ENCODE peak calls at places on chromosomes 2 and 18, in five cellular contexts. I is AG04450; S is effector memory CD4-positive, alpha-beta T cell; F is prostate gland; H is fibroblast of mammary gland. Q is an unnamed sample.

GRCh38 chr2:74037379-74037860 is 52.7 kb downstream of the TET3 start:
- DNase-seq in I (peak), S (no peak), F (no peak), H (peak), Q (no peak)

GRCh38 chr2:236731767-236732580 is 162.3 kb downstream of the ACKR3 start:
- DNase-seq in I (no peak), S (no peak), F (no peak), H (peak), Q (no peak)

GRCh38 chr2:74668087-74668486 is 14.0 kb downstream of the SEMA4F start:
- DNase-seq in I (no peak), S (no peak), F (no peak), H (no peak), Q (no peak)

GRCh38 chr2:53594586-53594918 is 173.1 kb upstream of the CHAC2 start:
- DNase-seq in I (no peak), S (no peak), F (no peak), H (no peak), Q (no peak)

GRCh38 chr18:2853926-2854664 is 7.3 kb downstream of the EMILIN2 start:
- DNase-seq in I (no peak), S (no peak), F (no peak), H (no peak), Q (no peak)

GRCh38 chr18:48037481-48038271 is 107.2 kb upstream of the SMAD2 start:
- DNase-seq in I (no peak), S (no peak), F (no peak), H (no peak), Q (no peak)

GRCh38 chr2:12430036-12430795 is 286.5 kb upstream of the TRIB2 start:
- DNase-seq in I (no peak), S (no peak), F (no peak), H (peak), Q (no peak)

GRCh38 chr2:127857494-127857818 is 499 bp downstream of the POLR2D start:
- DNase-seq in I (no peak), S (no peak), F (no peak), H (peak), Q (no peak)

GRCh38 chr2:55993685-55994084 is 70.1 kb upstream of the EFEMP1 start:
- DNase-seq in I (no peak), S (no peak), F (no peak), H (no peak), Q (no peak)

GRCh38 chr18:13500227-13500865 is 226.0 kb downstream of the FAM210A start:
- DNase-seq in I (no peak), S (no peak), F (peak), H (peak), Q (no peak)

GRCh38 chr2:75200140-75200985 is 1.0 kb upstream of the TACR1 start:
- DNase-seq in I (no peak), S (no peak), F (peak), H (peak), Q (no peak)

GRCh38 chr2:64929329-64929728 is 59.9 kb upstream of the SLC1A4 start:
- DNase-seq in I (no peak), S (no peak), F (no peak), H (no peak), Q (no peak)

GRCh38 chr2:48529189-48529588 is 765 bp upstream of the STON1 start:
- DNase-seq in I (no peak), S (no peak), F (no peak), H (no peak), Q (no peak)

GRCh38 chr2:7430869-7431641 is 513.8 kb downstream of the RNF144A start:
- DNase-seq in I (no peak), S (no peak), F (no peak), H (no peak), Q (peak)

GRCh38 chr2:233063269-233063975 is 3.3 kb downstream of the INPP5D start:
- DNase-seq in I (no peak), S (no peak), F (no peak), H (no peak), Q (no peak)

GRCh38 chr2:152740743-152741328 is 22.4 kb downstream of the ARL6IP6 start:
- DNase-seq in I (peak), S (no peak), F (no peak), H (peak), Q (peak)

GRCh38 chr2:64165696-64166095 is 21.5 kb upstream of the PELI1 start:
- DNase-seq in I (peak), S (no peak), F (no peak), H (peak), Q (no peak)

GRCh38 chr2:32947076-32947483 is 327 bp downstream of the LTBP1 start:
- DNase-seq in I (no peak), S (no peak), F (no peak), H (no peak), Q (no peak)

GRCh38 chr18:63457987-63458386 is 18.8 kb upstream of the SERPINB5 start:
- DNase-seq in I (no peak), S (no peak), F (no peak), H (no peak), Q (no peak)

GRCh38 chr2:15730545-15731212 is 139.0 kb downstream of the DDX1 start:
- DNase-seq in I (peak), S (no peak), F (peak), H (peak), Q (no peak)

GRCh38 chr18:49839012-49839411 is 25.7 kb upstream of the ACAA2 start:
- DNase-seq in I (no peak), S (no peak), F (no peak), H (peak), Q (no peak)

GRCh38 chr18:13137041-13137938 is 81.3 kb upstream of the LDLRAD4 start:
- DNase-seq in I (no peak), S (no peak), F (no peak), H (no peak), Q (peak)

GRCh38 chr18:69980509-69980908 is 32.8 kb upstream of the CD226 start:
- DNase-seq in I (no peak), S (no peak), F (no peak), H (no peak), Q (no peak)

GRCh38 chr2:195737531-195738162 is 80.6 kb downstream of the SLC39A10 start:
- DNase-seq in I (no peak), S (no peak), F (no peak), H (peak), Q (no peak)

GRCh38 chr2:29014811-29015414 is 33.8 kb downstream of the TOGARAM2 start:
- DNase-seq in I (no peak), S (peak), F (no peak), H (peak), Q (peak)

GRCh38 chr2:219722276-219722883 is 95.0 kb downstream of the SLC4A3 start:
- DNase-seq in I (no peak), S (no peak), F (no peak), H (peak), Q (no peak)

GRCh38 chr2:240600451-240600961 is 14.0 kb downstream of the CAPN10 start:
- DNase-seq in I (no peak), S (no peak), F (no peak), H (no peak), Q (no peak)

GRCh38 chr2:205937193-205937592 is 148.8 kb downstream of the INO80D start:
- DNase-seq in I (no peak), S (no peak), F (no peak), H (no peak), Q (no peak)

GRCh38 chr2:194079989-194080388 is 1577.0 kb upstream of the SLC39A10 start:
- DNase-seq in I (no peak), S (no peak), F (no peak), H (no peak), Q (no peak)

GRCh38 chr18:44917184-44917864 is 236.6 kb downstream of the SETBP1 start:
- DNase-seq in I (no peak), S (no peak), F (no peak), H (no peak), Q (no peak)

GRCh38 chr2:69216535-69217332 is 170.3 kb downstream of the GFPT1 start:
- DNase-seq in I (no peak), S (no peak), F (no peak), H (peak), Q (no peak)

GRCh38 chr2:2026252-2026831 is 282.0 kb upstream of the PXDN start:
- DNase-seq in I (no peak), S (no peak), F (no peak), H (no peak), Q (no peak)
- H3K4me3 ChIP-seq in I (no peak), S (no peak), F (no peak), H (no peak), Q (no peak)

DNA sequence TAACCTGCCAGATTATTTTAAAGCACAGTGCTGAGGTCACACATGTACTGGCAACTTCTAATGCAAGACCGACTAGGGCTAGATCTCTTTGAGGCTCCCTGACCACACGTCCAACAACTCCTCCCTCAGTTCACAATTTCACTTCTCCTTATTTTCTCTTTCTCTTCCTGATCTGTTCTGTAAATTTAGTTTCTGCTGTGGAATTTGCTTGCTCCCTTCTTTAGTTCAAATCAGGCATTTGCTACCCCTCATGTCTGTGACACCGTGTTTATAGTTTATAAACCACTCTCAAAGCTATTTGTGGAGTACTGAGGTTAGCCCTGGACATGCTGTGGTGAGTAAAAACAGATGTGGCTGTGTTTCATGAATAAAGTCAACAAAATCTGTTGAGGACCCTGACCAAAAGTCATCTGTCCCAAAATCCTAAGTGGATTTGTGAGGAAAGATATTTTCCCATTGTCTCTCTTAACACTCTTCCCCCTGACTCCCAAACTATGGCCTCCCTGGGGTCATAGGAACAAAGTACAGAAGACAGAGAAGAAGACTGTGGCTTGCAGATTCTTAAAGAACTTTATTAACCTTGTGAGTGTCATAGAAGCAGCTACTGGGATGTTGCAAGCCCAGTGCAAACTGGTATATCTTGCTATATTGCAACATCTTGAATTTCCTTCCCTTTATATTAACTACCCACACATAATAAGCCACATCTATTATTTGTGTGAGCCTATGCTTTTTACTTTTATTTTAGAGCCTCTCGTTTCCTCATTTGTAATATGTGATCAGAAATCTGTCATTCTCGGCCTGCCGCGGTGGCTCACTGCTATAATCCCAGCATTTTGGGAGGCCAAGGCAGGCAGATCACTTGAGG is 3.5 kb upstream of the NAGK start:
- DNase-seq in I (no peak), S (no peak), F (no peak), H (peak), Q (no peak)
- H3K4me3 ChIP-seq in I (no peak), S (no peak), F (no peak), H (no peak), Q (no peak)

GRCh38 chr2:176083796-176084261 is at the start of gene EVX2:
- DNase-seq in I (no peak), S (no peak), F (no peak), H (no peak), Q (no peak)

GRCh38 chr2:176081993-176082884 is 1.5 kb downstream of the EVX2 start:
- DNase-seq in I (no peak), S (no peak), F (no peak), H (no peak), Q (no peak)

GRCh38 chr2:176084629-176085119 is 912 bp upstream of the EVX2 start:
- DNase-seq in I (no peak), S (no peak), F (no peak), H (no peak), Q (no peak)

GRCh38 chr2:176081451-176081992 is 2.2 kb downstream of the EVX2 start:
- DNase-seq in I (no peak), S (no peak), F (no peak), H (no peak), Q (no peak)

DNA sequence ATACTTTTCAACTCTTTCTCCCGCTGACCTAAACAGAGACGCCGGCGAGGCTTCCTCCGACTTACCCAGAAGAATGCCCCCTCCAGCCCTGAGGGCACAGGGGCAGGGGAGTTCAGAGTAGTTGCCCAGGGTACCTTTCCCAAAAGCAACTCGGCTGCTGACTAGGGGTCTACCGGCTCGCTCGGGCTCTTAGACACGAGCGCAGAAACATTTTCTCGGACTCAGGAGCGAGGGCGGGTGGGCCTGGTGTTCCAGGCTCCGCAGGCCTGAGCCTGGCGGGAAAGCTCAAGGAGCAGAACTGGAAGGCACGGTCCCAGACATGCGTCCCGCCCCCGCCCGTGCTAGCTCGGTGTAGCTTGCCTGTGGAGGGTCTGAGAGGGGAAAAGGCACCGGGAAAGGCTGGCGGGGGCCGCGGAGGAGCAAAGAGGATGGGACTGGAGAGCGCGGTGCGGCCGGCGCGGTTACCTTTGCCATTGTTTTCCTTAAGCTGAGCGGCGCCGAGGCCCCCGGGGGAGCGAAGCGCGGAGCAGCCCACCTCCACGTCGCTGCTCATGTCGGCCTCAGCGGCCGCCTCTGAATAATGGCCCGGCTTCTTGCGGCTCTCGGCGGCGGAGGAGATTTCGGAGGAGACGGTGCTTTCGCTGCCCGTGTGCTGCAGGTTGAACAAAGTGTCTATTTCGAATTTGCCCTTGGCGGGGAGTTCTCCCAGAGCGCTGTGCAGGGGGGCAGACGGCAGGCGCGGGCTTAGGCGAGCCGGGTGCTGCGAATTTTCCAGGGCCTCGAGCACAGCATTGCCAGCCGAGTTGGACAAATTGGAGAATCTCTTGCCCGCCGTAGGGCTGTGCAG is 654 bp downstream of the EVX2 start:
- DNase-seq in I (no peak), S (no peak), F (no peak), H (no peak), Q (no peak)
- H3K4me3 ChIP-seq in I (no peak), S (no peak), F (peak), H (no peak), Q (no peak)

DNA sequence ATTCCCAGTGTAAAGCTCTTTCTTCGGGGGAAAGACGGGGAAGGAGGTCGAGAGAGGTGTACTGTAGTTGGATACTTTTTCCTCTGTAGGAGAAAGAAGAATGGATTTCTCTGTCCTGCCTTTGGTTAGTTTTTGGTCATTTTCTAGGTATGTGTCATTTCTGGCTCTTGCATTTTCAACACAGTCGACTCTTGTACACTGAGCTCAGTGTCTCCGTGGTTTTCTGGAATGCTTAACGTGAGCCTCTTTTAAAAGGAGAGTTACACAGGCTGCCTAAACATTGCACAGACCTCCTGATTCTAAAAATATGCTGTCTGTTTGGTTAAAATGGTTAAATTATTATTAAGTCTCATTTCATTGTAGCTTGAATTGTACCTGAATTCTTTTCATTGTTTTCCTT is 21.8 kb upstream of the GLS start:
- DNase-seq in I (no peak), S (no peak), F (no peak), H (peak), Q (no peak)
- H3K4me3 ChIP-seq in I (peak), S (no peak), F (no peak), H (no peak), Q (no peak)

GRCh38 chr2:119232666-119232993 is 9.0 kb downstream of the STEAP3 start:
- DNase-seq in I (no peak), S (no peak), F (no peak), H (no peak), Q (no peak)

GRCh38 chr2:119233326-119234020 is 9.8 kb downstream of the STEAP3 start:
- DNase-seq in I (no peak), S (no peak), F (no peak), H (peak), Q (no peak)

GRCh38 chr2:119230219-119230618 is 6.6 kb downstream of the STEAP3 start:
- DNase-seq in I (no peak), S (no peak), F (no peak), H (no peak), Q (no peak)

GRCh38 chr2:119230630-119231185 is 7.1 kb downstream of the STEAP3 start:
- DNase-seq in I (no peak), S (no peak), F (no peak), H (peak), Q (no peak)

DNA sequence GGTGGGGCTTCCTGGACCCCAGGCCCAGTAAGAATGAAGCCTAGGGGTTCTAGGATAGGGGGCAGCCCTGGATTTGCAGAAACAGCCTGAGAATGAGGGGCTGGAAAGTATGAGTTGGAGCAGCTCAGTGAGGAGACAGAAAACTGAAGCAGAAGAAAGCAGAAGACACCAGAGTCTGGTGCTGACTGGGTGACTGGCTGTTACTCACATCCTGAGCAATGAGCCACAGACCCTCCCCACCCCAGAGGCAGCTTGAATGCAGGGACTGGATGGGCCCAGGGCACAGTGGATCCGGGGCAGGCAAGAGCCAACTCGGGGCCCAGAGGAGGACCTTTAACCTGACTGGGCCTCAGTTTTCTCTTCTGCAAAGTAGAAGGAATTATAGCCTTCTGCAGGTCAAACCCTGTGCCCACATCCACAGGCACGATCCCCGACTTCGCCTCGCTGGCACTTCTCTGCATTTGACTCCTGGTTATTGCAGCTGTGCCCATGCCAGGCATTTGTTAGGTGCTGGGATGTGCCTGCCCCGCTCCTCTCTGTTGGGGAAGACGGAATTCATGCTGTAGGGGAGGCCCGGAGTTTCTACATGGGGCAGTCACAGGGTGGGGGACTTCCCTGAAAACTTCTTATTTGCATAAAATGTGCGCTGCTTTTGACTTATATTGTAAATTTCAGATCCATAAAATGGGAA is 8.5 kb downstream of the STEAP3 start:
- DNase-seq in I (no peak), S (no peak), F (no peak), H (peak), Q (no peak)
- H3K4me3 ChIP-seq in I (no peak), S (no peak), F (no peak), H (no peak), Q (no peak)

GRCh38 chr2:235665656-235666239 is 171.9 kb downstream of the AGAP1 start:
- DNase-seq in I (no peak), S (no peak), F (no peak), H (no peak), Q (no peak)

GRCh38 chr2:235669269-235669831 is 175.5 kb downstream of the AGAP1 start:
- DNase-seq in I (no peak), S (peak), F (peak), H (peak), Q (peak)

GRCh38 chr2:235663877-235664276 is 170.0 kb downstream of the AGAP1 start:
- DNase-seq in I (no peak), S (no peak), F (no peak), H (no peak), Q (no peak)

GRCh38 chr2:235668782-235669181 is 174.9 kb downstream of the AGAP1 start:
- DNase-seq in I (no peak), S (no peak), F (no peak), H (no peak), Q (no peak)

GRCh38 chr2:235666240-235666781 is 172.5 kb downstream of the AGAP1 start:
- DNase-seq in I (peak), S (no peak), F (peak), H (peak), Q (no peak)
- H3K4me3 ChIP-seq in I (peak), S (no peak), F (no peak), H (peak), Q (no peak)

GRCh38 chr2:20221169-20221938 is 3.6 kb downstream of the SDC1 start:
- DNase-seq in I (no peak), S (no peak), F (peak), H (peak), Q (no peak)
- H3K4me3 ChIP-seq in I (no peak), S (no peak), F (no peak), H (no peak), Q (no peak)